ENCODE peak calls at places on chromosomes 13 and 19, in ten cellular contexts. One of them, this sample, is unnamed.

GRCh38 chr13:94674609-94675348 is 37.6 kb downstream of the SOX21 start:
- DNase-seq in lower lobe of right lung: no peak
- DNase-seq in testis: peak; percentile 78
- DNase-seq in naive thymus-derived CD4-positive, alpha-beta T cell: peak; percentile 18
- DNase-seq in AG10803: peak; percentile 35
- DNase-seq in fibroblast of pulmonary artery: peak; percentile 61
- DNase-seq in ovary: no peak
- DNase-seq in cardiac muscle cell: peak; percentile 58
- DNase-seq in epithelial cell of esophagus: peak; percentile 70
- DNase-seq in esophagus squamous epithelium: no peak
- DNase-seq in this sample: peak; percentile 22

GRCh38 chr13:33409673-33410072 is 124.1 kb upstream of the STARD13 start:
- DNase-seq in lower lobe of right lung: no peak
- DNase-seq in ovary: no peak
- DNase-seq in AG10803: no peak
- DNase-seq in fibroblast of pulmonary artery: peak; percentile 18
- DNase-seq in esophagus squamous epithelium: no peak
- DNase-seq in cardiac muscle cell: no peak
- DNase-seq in testis: no peak
- DNase-seq in epithelial cell of esophagus: no peak
- DNase-seq in naive thymus-derived CD4-positive, alpha-beta T cell: no peak
- DNase-seq in this sample: no peak

GRCh38 chr19:56076413-56076998 is 44.6 kb downstream of the ZNF787 start:
- DNase-seq in cardiac muscle cell: peak; percentile 71
- DNase-seq in testis: peak; percentile 69
- DNase-seq in naive thymus-derived CD4-positive, alpha-beta T cell: peak; percentile 19
- DNase-seq in fibroblast of pulmonary artery: peak; percentile 73
- DNase-seq in ovary: peak; percentile 61
- DNase-seq in esophagus squamous epithelium: no peak
- DNase-seq in lower lobe of right lung: no peak
- DNase-seq in AG10803: peak; percentile 45
- DNase-seq in epithelial cell of esophagus: peak; percentile 57
- DNase-seq in this sample: peak; percentile 22

GRCh38 chr19:49896863-49897621 is at the start of gene IL4I1:
- DNase-seq in AG10803: peak; percentile 9
- DNase-seq in naive thymus-derived CD4-positive, alpha-beta T cell: peak; percentile 45
- DNase-seq in testis: no peak
- DNase-seq in esophagus squamous epithelium: no peak
- DNase-seq in epithelial cell of esophagus: no peak
- DNase-seq in fibroblast of pulmonary artery: peak; percentile 38
- DNase-seq in lower lobe of right lung: no peak
- DNase-seq in cardiac muscle cell: peak; percentile 41
- DNase-seq in ovary: no peak
- DNase-seq in this sample: peak; percentile 94

GRCh38 chr13:101144808-101145419 is 271.4 kb downstream of the NALCN start:
- DNase-seq in AG10803: peak; percentile 62
- DNase-seq in naive thymus-derived CD4-positive, alpha-beta T cell: peak; percentile 24
- DNase-seq in esophagus squamous epithelium: no peak
- DNase-seq in ovary: no peak
- DNase-seq in fibroblast of pulmonary artery: peak; percentile 80
- DNase-seq in cardiac muscle cell: peak; percentile 73
- DNase-seq in testis: no peak
- DNase-seq in epithelial cell of esophagus: peak; percentile 71
- DNase-seq in lower lobe of right lung: no peak
- DNase-seq in this sample: peak; percentile 37

GRCh38 chr13:46797468-46798237 is 692 bp upstream of the ESD start:
- DNase-seq in lower lobe of right lung: no peak
- DNase-seq in naive thymus-derived CD4-positive, alpha-beta T cell: peak; percentile 4
- DNase-seq in ovary: peak; percentile 25
- DNase-seq in epithelial cell of esophagus: no peak
- DNase-seq in AG10803: no peak
- DNase-seq in fibroblast of pulmonary artery: no peak
- DNase-seq in testis: peak; percentile 21
- DNase-seq in cardiac muscle cell: no peak
- DNase-seq in esophagus squamous epithelium: no peak
- DNase-seq in this sample: no peak

GRCh38 chr13:33494596-33495214 is 209.2 kb upstream of the STARD13 start:
- DNase-seq in cardiac muscle cell: peak; percentile 96
- DNase-seq in AG10803: peak; percentile 77
- DNase-seq in ovary: no peak
- DNase-seq in epithelial cell of esophagus: peak; percentile 89
- DNase-seq in testis: no peak
- DNase-seq in fibroblast of pulmonary artery: peak; percentile 98
- DNase-seq in naive thymus-derived CD4-positive, alpha-beta T cell: no peak
- DNase-seq in esophagus squamous epithelium: no peak
- DNase-seq in lower lobe of right lung: no peak
- DNase-seq in this sample: no peak

GRCh38 chr13:39037410-39037879 is 444 bp downstream of the PROSER1 start:
- DNase-seq in testis: no peak
- DNase-seq in AG10803: no peak
- DNase-seq in naive thymus-derived CD4-positive, alpha-beta T cell: no peak
- DNase-seq in lower lobe of right lung: no peak
- DNase-seq in esophagus squamous epithelium: no peak
- DNase-seq in epithelial cell of esophagus: no peak
- DNase-seq in ovary: no peak
- DNase-seq in fibroblast of pulmonary artery: no peak
- DNase-seq in cardiac muscle cell: no peak
- DNase-seq in this sample: no peak

GRCh38 chr13:81295177-81295576 is 954.3 kb upstream of the SPRY2 start:
- DNase-seq in epithelial cell of esophagus: no peak
- DNase-seq in lower lobe of right lung: no peak
- DNase-seq in testis: no peak
- DNase-seq in cardiac muscle cell: no peak
- DNase-seq in fibroblast of pulmonary artery: no peak
- DNase-seq in naive thymus-derived CD4-positive, alpha-beta T cell: no peak
- DNase-seq in esophagus squamous epithelium: no peak
- DNase-seq in ovary: no peak
- DNase-seq in AG10803: no peak
- DNase-seq in this sample: no peak

GRCh38 chr13:50457430-50458393 is 385.8 kb downstream of the DLEU7 start:
- DNase-seq in fibroblast of pulmonary artery: no peak
- DNase-seq in AG10803: no peak
- DNase-seq in cardiac muscle cell: no peak
- DNase-seq in esophagus squamous epithelium: no peak
- DNase-seq in epithelial cell of esophagus: no peak
- DNase-seq in testis: no peak
- DNase-seq in lower lobe of right lung: no peak
- DNase-seq in ovary: no peak
- DNase-seq in naive thymus-derived CD4-positive, alpha-beta T cell: no peak
- DNase-seq in this sample: no peak

GRCh38 chr19:14582894-14583340 is at the start of gene CLEC17A:
- DNase-seq in AG10803: no peak
- DNase-seq in esophagus squamous epithelium: no peak
- DNase-seq in testis: no peak
- DNase-seq in epithelial cell of esophagus: no peak
- DNase-seq in fibroblast of pulmonary artery: no peak
- DNase-seq in ovary: no peak
- DNase-seq in cardiac muscle cell: no peak
- DNase-seq in lower lobe of right lung: no peak
- DNase-seq in naive thymus-derived CD4-positive, alpha-beta T cell: no peak
- DNase-seq in this sample: no peak

GRCh38 chr13:49559006-49559405 is 26.4 kb downstream of the RCBTB1 start:
- DNase-seq in esophagus squamous epithelium: no peak
- DNase-seq in naive thymus-derived CD4-positive, alpha-beta T cell: no peak
- DNase-seq in epithelial cell of esophagus: no peak
- DNase-seq in cardiac muscle cell: no peak
- DNase-seq in testis: no peak
- DNase-seq in AG10803: no peak
- DNase-seq in lower lobe of right lung: no peak
- DNase-seq in ovary: no peak
- DNase-seq in fibroblast of pulmonary artery: no peak
- DNase-seq in this sample: no peak

GRCh38 chr13:49256841-49257240 is 9.1 kb downstream of the CDADC1 start:
- DNase-seq in fibroblast of pulmonary artery: peak; percentile 7
- DNase-seq in esophagus squamous epithelium: no peak
- DNase-seq in testis: no peak
- DNase-seq in ovary: no peak
- DNase-seq in cardiac muscle cell: peak; percentile 23
- DNase-seq in epithelial cell of esophagus: no peak
- DNase-seq in lower lobe of right lung: no peak
- DNase-seq in AG10803: peak; percentile 35
- DNase-seq in naive thymus-derived CD4-positive, alpha-beta T cell: no peak
- DNase-seq in this sample: no peak

GRCh38 chr19:2768365-2769132 is 14.5 kb downstream of the SGTA start:
- DNase-seq in testis: no peak
- DNase-seq in ovary: no peak
- DNase-seq in naive thymus-derived CD4-positive, alpha-beta T cell: no peak
- DNase-seq in epithelial cell of esophagus: peak; percentile 34
- DNase-seq in cardiac muscle cell: no peak
- DNase-seq in fibroblast of pulmonary artery: no peak
- DNase-seq in lower lobe of right lung: no peak
- DNase-seq in AG10803: no peak
- DNase-seq in esophagus squamous epithelium: no peak
- DNase-seq in this sample: no peak

GRCh38 chr19:37790244-37790925 is 11.0 kb upstream of the ZNF573 start:
- DNase-seq in lower lobe of right lung: no peak
- DNase-seq in fibroblast of pulmonary artery: no peak
- DNase-seq in ovary: no peak
- DNase-seq in naive thymus-derived CD4-positive, alpha-beta T cell: no peak
- DNase-seq in AG10803: no peak
- DNase-seq in esophagus squamous epithelium: no peak
- DNase-seq in epithelial cell of esophagus: no peak
- DNase-seq in testis: peak; percentile 56
- DNase-seq in cardiac muscle cell: no peak
- DNase-seq in this sample: no peak

GRCh38 chr19:17491287-17491686 is 20.2 kb upstream of the PGLS start:
- DNase-seq in epithelial cell of esophagus: no peak
- DNase-seq in cardiac muscle cell: no peak
- DNase-seq in naive thymus-derived CD4-positive, alpha-beta T cell: no peak
- DNase-seq in lower lobe of right lung: no peak
- DNase-seq in esophagus squamous epithelium: no peak
- DNase-seq in fibroblast of pulmonary artery: no peak
- DNase-seq in AG10803: peak; percentile 72
- DNase-seq in ovary: no peak
- DNase-seq in testis: no peak
- DNase-seq in this sample: no peak

GRCh38 chr19:17948967-17949930 is 16.4 kb downstream of the CCDC124 start:
- DNase-seq in fibroblast of pulmonary artery: no peak
- DNase-seq in AG10803: no peak
- DNase-seq in lower lobe of right lung: no peak
- DNase-seq in ovary: peak; percentile 50
- DNase-seq in naive thymus-derived CD4-positive, alpha-beta T cell: no peak
- DNase-seq in esophagus squamous epithelium: no peak
- DNase-seq in testis: no peak
- DNase-seq in epithelial cell of esophagus: no peak
- DNase-seq in cardiac muscle cell: no peak
- DNase-seq in this sample: no peak

GRCh38 chr13:83819156-83819555 is 63.1 kb downstream of the SLITRK1 start:
- DNase-seq in testis: no peak
- DNase-seq in ovary: no peak
- DNase-seq in cardiac muscle cell: no peak
- DNase-seq in epithelial cell of esophagus: no peak
- DNase-seq in naive thymus-derived CD4-positive, alpha-beta T cell: no peak
- DNase-seq in lower lobe of right lung: no peak
- DNase-seq in esophagus squamous epithelium: no peak
- DNase-seq in AG10803: no peak
- DNase-seq in fibroblast of pulmonary artery: no peak
- DNase-seq in this sample: no peak

GRCh38 chr19:679418-680286 is 3.5 kb downstream of the FSTL3 start:
- DNase-seq in testis: peak; percentile 67
- DNase-seq in AG10803: peak; percentile 72
- DNase-seq in cardiac muscle cell: peak; percentile 89
- DNase-seq in fibroblast of pulmonary artery: peak; percentile 88
- DNase-seq in ovary: peak; percentile 88
- DNase-seq in naive thymus-derived CD4-positive, alpha-beta T cell: peak; percentile 28
- DNase-seq in esophagus squamous epithelium: no peak
- DNase-seq in lower lobe of right lung: peak; percentile 77
- DNase-seq in epithelial cell of esophagus: peak; percentile 76
- DNase-seq in this sample: peak; percentile 30
- H3K4me3 ChIP-seq in testis: peak overlapping the region; percentile 76
- H3K4me3 ChIP-seq in AG10803: peak overlapping the region; percentile 58
- H3K4me3 ChIP-seq in cardiac muscle cell: peak overlapping the region; percentile 93
- H3K4me3 ChIP-seq in fibroblast of pulmonary artery: peak overlapping the region; percentile 56
- H3K4me3 ChIP-seq in ovary: peak overlapping the region; percentile 59
- H3K4me3 ChIP-seq in naive thymus-derived CD4-positive, alpha-beta T cell: peak overlapping the region; percentile 54
- H3K4me3 ChIP-seq in esophagus squamous epithelium: peak overlapping the region; percentile 57
- H3K4me3 ChIP-seq in lower lobe of right lung: peak overlapping the region; percentile 67
- H3K4me3 ChIP-seq in epithelial cell of esophagus: peak overlapping the region; percentile 44
- H3K4me3 ChIP-seq in this sample: peak overlapping the region; percentile 52

GRCh38 chr19:42154471-42155323 is 22.5 kb upstream of the POU2F2 start:
- DNase-seq in AG10803: no peak
- DNase-seq in fibroblast of pulmonary artery: no peak
- DNase-seq in epithelial cell of esophagus: no peak
- DNase-seq in naive thymus-derived CD4-positive, alpha-beta T cell: no peak
- DNase-seq in lower lobe of right lung: no peak
- DNase-seq in esophagus squamous epithelium: no peak
- DNase-seq in testis: no peak
- DNase-seq in ovary: no peak
- DNase-seq in cardiac muscle cell: no peak
- DNase-seq in this sample: no peak
- H3K4me3 ChIP-seq in AG10803: no peak overlapping the region
- H3K4me3 ChIP-seq in fibroblast of pulmonary artery: no peak overlapping the region
- H3K4me3 ChIP-seq in epithelial cell of esophagus: no peak overlapping the region
- H3K4me3 ChIP-seq in naive thymus-derived CD4-positive, alpha-beta T cell: no peak overlapping the region
- H3K4me3 ChIP-seq in lower lobe of right lung: no peak overlapping the region
- H3K4me3 ChIP-seq in esophagus squamous epithelium: no peak overlapping the region
- H3K4me3 ChIP-seq in testis: no peak overlapping the region
- H3K4me3 ChIP-seq in ovary: no peak overlapping the region
- H3K4me3 ChIP-seq in cardiac muscle cell: no peak overlapping the region
- H3K4me3 ChIP-seq in this sample: no peak overlapping the region

GRCh38 chr13:111201304-111201940 is 86.3 kb downstream of the ARHGEF7 start:
- DNase-seq in epithelial cell of esophagus: no peak
- DNase-seq in fibroblast of pulmonary artery: no peak
- DNase-seq in AG10803: no peak
- DNase-seq in naive thymus-derived CD4-positive, alpha-beta T cell: no peak
- DNase-seq in esophagus squamous epithelium: no peak
- DNase-seq in testis: no peak
- DNase-seq in cardiac muscle cell: no peak
- DNase-seq in ovary: no peak
- DNase-seq in lower lobe of right lung: no peak
- DNase-seq in this sample: no peak
- H3K4me3 ChIP-seq in epithelial cell of esophagus: no peak overlapping the region
- H3K4me3 ChIP-seq in fibroblast of pulmonary artery: no peak overlapping the region
- H3K4me3 ChIP-seq in AG10803: no peak overlapping the region
- H3K4me3 ChIP-seq in naive thymus-derived CD4-positive, alpha-beta T cell: no peak overlapping the region
- H3K4me3 ChIP-seq in esophagus squamous epithelium: no peak overlapping the region
- H3K4me3 ChIP-seq in testis: no peak overlapping the region
- H3K4me3 ChIP-seq in cardiac muscle cell: no peak overlapping the region
- H3K4me3 ChIP-seq in ovary: no peak overlapping the region
- H3K4me3 ChIP-seq in lower lobe of right lung: no peak overlapping the region
- H3K4me3 ChIP-seq in this sample: no peak overlapping the region

DNA sequence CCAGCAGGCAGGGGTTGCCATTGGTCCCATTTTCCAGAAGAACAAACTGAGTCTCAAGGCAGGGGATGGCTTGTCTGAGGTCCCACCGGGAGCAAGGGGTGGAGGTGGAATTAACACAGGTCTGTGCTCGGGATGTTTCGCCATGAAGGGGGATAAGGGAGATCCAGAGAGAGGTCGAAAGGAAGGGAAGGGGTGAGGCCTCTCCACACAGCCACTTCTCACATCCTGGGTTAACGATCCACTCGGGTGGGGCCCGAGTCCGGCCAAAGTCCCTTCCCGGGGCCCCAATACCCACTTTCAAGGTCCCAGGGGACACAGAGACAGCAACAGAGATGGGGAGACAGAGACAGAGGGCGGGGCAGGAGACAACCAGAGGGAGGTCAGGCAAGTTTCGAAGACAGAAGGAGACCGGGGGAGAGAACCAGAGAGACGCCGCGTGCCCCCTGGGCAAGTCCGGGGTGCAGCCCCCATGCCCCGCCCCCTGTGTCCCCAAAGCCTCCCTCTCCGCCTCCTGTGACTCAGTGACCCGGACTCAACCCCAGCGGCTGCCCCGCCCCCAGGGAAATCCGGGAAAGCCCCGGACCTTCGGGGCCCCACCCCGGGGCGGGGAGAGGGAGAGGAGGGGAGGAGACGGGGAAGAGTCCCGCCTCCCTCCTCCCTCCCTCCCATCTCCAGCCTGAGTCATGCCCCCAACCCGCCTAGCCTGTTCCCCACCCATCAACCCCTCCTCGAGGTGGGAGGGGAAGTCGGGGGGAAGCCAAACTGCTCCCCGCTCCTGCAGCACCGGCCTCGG is 1.4 kb upstream of the BCL3 start:
- DNase-seq in naive thymus-derived CD4-positive, alpha-beta T cell: peak; percentile 61
- DNase-seq in AG10803: peak; percentile 95
- DNase-seq in fibroblast of pulmonary artery: peak; percentile 97
- DNase-seq in lower lobe of right lung: peak; percentile 92
- DNase-seq in ovary: peak; percentile 97
- DNase-seq in testis: peak; percentile 90
- DNase-seq in esophagus squamous epithelium: peak; percentile 70
- DNase-seq in epithelial cell of esophagus: peak; percentile 98
- DNase-seq in cardiac muscle cell: peak; percentile 98
- DNase-seq in this sample: peak; percentile 87
- H3K4me3 ChIP-seq in naive thymus-derived CD4-positive, alpha-beta T cell: peak overlapping the region; percentile 91
- H3K4me3 ChIP-seq in AG10803: peak overlapping the region; percentile 64
- H3K4me3 ChIP-seq in fibroblast of pulmonary artery: peak overlapping the region; percentile 46
- H3K4me3 ChIP-seq in lower lobe of right lung: peak overlapping the region; percentile 69
- H3K4me3 ChIP-seq in ovary: peak overlapping the region; percentile 64
- H3K4me3 ChIP-seq in testis: peak overlapping the region; percentile 73
- H3K4me3 ChIP-seq in esophagus squamous epithelium: peak overlapping the region; percentile 70
- H3K4me3 ChIP-seq in epithelial cell of esophagus: peak overlapping the region; percentile 53
- H3K4me3 ChIP-seq in cardiac muscle cell: peak overlapping the region; percentile 82
- H3K4me3 ChIP-seq in this sample: peak overlapping the region; percentile 66